ENCODE peak calls at places on chromosomes 6 and 20, in six cellular contexts. One of them, this sample, is unnamed. For H3K4me1, the result is how much of the 10 kb centered on the place peaks cover.

GRCh38 chr6:30626484-30627366 is at the start of gene ATAT1:
- DNase-seq in OCI-LY7: peak
- DNase-seq in adrenal gland: peak
- DNase-seq in ovary: peak
- DNase-seq in fibroblast of lung: peak
- DNase-seq in sigmoid colon: peak
- DNase-seq in this sample: peak

GRCh38 chr6:8278562-8278961 is 156.8 kb downstream of the SLC35B3 start:
- DNase-seq in ovary: no peak
- DNase-seq in OCI-LY7: no peak
- DNase-seq in sigmoid colon: no peak
- DNase-seq in adrenal gland: no peak
- DNase-seq in fibroblast of lung: no peak
- DNase-seq in this sample: no peak

GRCh38 chr20:63835031-63835858 is 4.2 kb upstream of the ZBTB46 start:
- DNase-seq in fibroblast of lung: peak
- DNase-seq in OCI-LY7: no peak
- DNase-seq in adrenal gland: peak
- DNase-seq in sigmoid colon: peak
- DNase-seq in ovary: peak
- DNase-seq in this sample: peak

GRCh38 chr20:44039147-44039546 is 124.5 kb downstream of the TOX2 start:
- DNase-seq in ovary: no peak
- DNase-seq in OCI-LY7: no peak
- DNase-seq in fibroblast of lung: no peak
- DNase-seq in sigmoid colon: peak
- DNase-seq in adrenal gland: no peak
- DNase-seq in this sample: no peak

GRCh38 chr6:25259756-25260155 is 19.4 kb upstream of the CARMIL1 start:
- DNase-seq in OCI-LY7: no peak
- DNase-seq in adrenal gland: no peak
- DNase-seq in sigmoid colon: no peak
- DNase-seq in fibroblast of lung: no peak
- DNase-seq in ovary: no peak
- DNase-seq in this sample: no peak

GRCh38 chr20:63772781-63773520 is 33.4 kb downstream of the SLC2A4RG start:
- DNase-seq in sigmoid colon: no peak
- DNase-seq in fibroblast of lung: no peak
- DNase-seq in ovary: peak
- DNase-seq in OCI-LY7: no peak
- DNase-seq in adrenal gland: peak
- DNase-seq in this sample: no peak

GRCh38 chr6:15662246-15663056 is at the start of gene DTNBP1:
- DNase-seq in sigmoid colon: peak
- DNase-seq in adrenal gland: peak
- DNase-seq in fibroblast of lung: peak
- DNase-seq in OCI-LY7: peak
- DNase-seq in ovary: peak
- DNase-seq in this sample: peak

GRCh38 chr20:36543187-36544133 is 2.1 kb downstream of the MYL9 start:
- DNase-seq in fibroblast of lung: peak
- DNase-seq in sigmoid colon: peak
- DNase-seq in ovary: peak
- DNase-seq in OCI-LY7: no peak
- DNase-seq in adrenal gland: peak
- DNase-seq in this sample: peak

GRCh38 chr6:3542032-3542640 is 85.3 kb upstream of the SLC22A23 start:
- DNase-seq in adrenal gland: no peak
- DNase-seq in ovary: no peak
- DNase-seq in OCI-LY7: no peak
- DNase-seq in sigmoid colon: no peak
- DNase-seq in fibroblast of lung: no peak
- DNase-seq in this sample: no peak

GRCh38 chr20:62618622-62619529 is 23.4 kb upstream of the SLCO4A1 start:
- DNase-seq in adrenal gland: no peak
- DNase-seq in ovary: no peak
- DNase-seq in sigmoid colon: no peak
- DNase-seq in fibroblast of lung: no peak
- DNase-seq in OCI-LY7: peak
- DNase-seq in this sample: peak

GRCh38 chr6:150584596-150584995 is 15.1 kb upstream of the PLEKHG1 start:
- DNase-seq in adrenal gland: no peak
- DNase-seq in fibroblast of lung: no peak
- DNase-seq in sigmoid colon: no peak
- DNase-seq in ovary: no peak
- DNase-seq in OCI-LY7: no peak
- DNase-seq in this sample: no peak

GRCh38 chr20:32439132-32439829 is 81.2 kb downstream of the ASXL1 start:
- DNase-seq in OCI-LY7: no peak
- DNase-seq in ovary: no peak
- DNase-seq in adrenal gland: no peak
- DNase-seq in sigmoid colon: peak
- DNase-seq in fibroblast of lung: peak
- DNase-seq in this sample: no peak

GRCh38 chr6:69705954-69706353 is 90.9 kb downstream of the LMBRD1 start:
- DNase-seq in adrenal gland: no peak
- DNase-seq in OCI-LY7: no peak
- DNase-seq in sigmoid colon: no peak
- DNase-seq in ovary: no peak
- DNase-seq in fibroblast of lung: no peak
- DNase-seq in this sample: no peak

GRCh38 chr6:69044534-69044933 is 409.5 kb downstream of the ADGRB3 start:
- DNase-seq in OCI-LY7: no peak
- DNase-seq in sigmoid colon: no peak
- DNase-seq in adrenal gland: no peak
- DNase-seq in fibroblast of lung: peak
- DNase-seq in ovary: no peak
- DNase-seq in this sample: no peak

GRCh38 chr6:45075246-45075645 is 252.9 kb upstream of the RUNX2 start:
- DNase-seq in fibroblast of lung: peak
- DNase-seq in OCI-LY7: no peak
- DNase-seq in sigmoid colon: no peak
- DNase-seq in ovary: no peak
- DNase-seq in adrenal gland: no peak
- DNase-seq in this sample: no peak

GRCh38 chr6:6694368-6694780 is 105.9 kb downstream of the LY86 start:
- DNase-seq in adrenal gland: no peak
- DNase-seq in ovary: no peak
- DNase-seq in OCI-LY7: no peak
- DNase-seq in fibroblast of lung: no peak
- DNase-seq in sigmoid colon: no peak
- DNase-seq in this sample: peak

GRCh38 chr20:18984238-18985200 is 170.9 kb downstream of the SCP2D1 start:
- DNase-seq in adrenal gland: no peak
- DNase-seq in ovary: peak
- DNase-seq in sigmoid colon: no peak
- DNase-seq in OCI-LY7: no peak
- DNase-seq in fibroblast of lung: no peak
- DNase-seq in this sample: peak

GRCh38 chr6:23137596-23137995 is 568.2 kb downstream of the HDGFL1 start:
- DNase-seq in adrenal gland: no peak
- DNase-seq in ovary: no peak
- DNase-seq in sigmoid colon: no peak
- DNase-seq in OCI-LY7: no peak
- DNase-seq in fibroblast of lung: peak
- DNase-seq in this sample: no peak

GRCh38 chr6:28658475-28659249 is 133.0 kb downstream of the GPX5 start:
- DNase-seq in fibroblast of lung: peak
- DNase-seq in sigmoid colon: no peak
- DNase-seq in OCI-LY7: peak
- DNase-seq in ovary: no peak
- DNase-seq in adrenal gland: no peak
- DNase-seq in this sample: no peak
- H3K4me3 ChIP-seq in fibroblast of lung: peak
- H3K4me3 ChIP-seq in sigmoid colon: peak
- H3K4me3 ChIP-seq in OCI-LY7: peak
- H3K4me3 ChIP-seq in ovary: peak
- H3K4me3 ChIP-seq in adrenal gland: no peak
- H3K4me3 ChIP-seq in this sample: peak

DNA sequence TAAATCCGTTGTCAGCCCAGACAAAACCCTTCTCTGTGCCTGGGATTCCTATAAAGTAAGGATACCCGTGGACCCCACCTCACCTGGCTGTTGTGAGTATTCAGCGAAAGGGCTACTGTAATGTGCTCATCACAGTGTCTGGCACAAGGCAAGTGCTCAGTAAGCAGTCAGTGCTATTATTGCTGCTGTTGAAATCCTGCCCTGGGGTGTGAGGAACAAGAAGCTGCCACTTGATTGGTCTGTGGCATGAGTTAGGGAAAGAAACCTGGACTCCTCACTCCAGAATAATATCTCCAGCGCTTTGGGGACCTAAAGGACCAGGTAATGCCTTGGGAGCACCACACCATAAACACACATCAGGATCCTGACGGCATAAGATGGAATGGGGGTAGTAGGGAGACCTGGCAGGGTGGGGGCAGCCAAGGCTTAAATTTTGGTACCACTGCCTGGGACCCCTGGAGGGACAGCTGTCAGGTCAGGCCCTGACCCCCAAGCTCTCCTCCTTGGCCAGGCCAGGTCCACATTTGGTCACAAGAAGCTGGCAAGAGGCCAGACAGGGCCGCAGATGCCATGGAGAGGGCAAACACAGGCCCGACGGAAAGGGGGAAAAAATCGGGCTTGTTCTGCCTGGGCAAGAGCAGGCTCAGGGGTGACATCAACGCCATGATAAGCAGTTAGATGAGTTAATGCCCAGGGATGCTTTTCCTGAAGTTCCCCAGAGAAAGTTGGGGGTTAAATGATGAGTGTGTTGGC is 66.5 kb downstream of the MRPL14 start:
- DNase-seq in adrenal gland: no peak
- DNase-seq in fibroblast of lung: no peak
- DNase-seq in sigmoid colon: no peak
- DNase-seq in ovary: no peak
- DNase-seq in OCI-LY7: no peak
- DNase-seq in this sample: no peak
- H3K4me1 ChIP-seq in adrenal gland: half or more
- H3K4me1 ChIP-seq in fibroblast of lung: half or more
- H3K4me1 ChIP-seq in sigmoid colon: half or more
- H3K4me1 ChIP-seq in ovary: under half
- H3K4me1 ChIP-seq in OCI-LY7: under half
- H3K4me1 ChIP-seq in this sample: under half

DNA sequence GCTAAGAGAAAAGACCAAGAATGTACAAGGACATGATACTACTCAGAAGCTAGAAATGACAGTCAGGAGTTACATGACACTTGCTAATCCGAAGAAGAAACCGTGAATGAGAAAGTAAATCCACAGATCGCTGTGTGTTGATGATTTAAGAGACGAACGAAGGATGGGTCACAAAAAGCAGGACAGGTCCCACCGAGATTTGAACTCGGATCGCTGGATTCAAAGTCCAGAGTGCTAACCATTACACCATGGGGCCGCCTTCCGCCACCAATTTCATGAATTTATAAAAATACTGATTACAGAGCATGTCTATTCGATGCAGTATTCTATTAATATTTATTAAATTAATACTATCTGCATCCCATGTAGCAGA is 54.0 kb upstream of the BTN3A2 start:
- DNase-seq in adrenal gland: peak
- DNase-seq in sigmoid colon: no peak
- DNase-seq in fibroblast of lung: peak
- DNase-seq in ovary: peak
- DNase-seq in OCI-LY7: peak
- DNase-seq in this sample: no peak
- H3K4me3 ChIP-seq in adrenal gland: no peak
- H3K4me3 ChIP-seq in sigmoid colon: no peak
- H3K4me3 ChIP-seq in fibroblast of lung: peak
- H3K4me3 ChIP-seq in ovary: no peak
- H3K4me3 ChIP-seq in OCI-LY7: peak
- H3K4me3 ChIP-seq in this sample: peak

DNA sequence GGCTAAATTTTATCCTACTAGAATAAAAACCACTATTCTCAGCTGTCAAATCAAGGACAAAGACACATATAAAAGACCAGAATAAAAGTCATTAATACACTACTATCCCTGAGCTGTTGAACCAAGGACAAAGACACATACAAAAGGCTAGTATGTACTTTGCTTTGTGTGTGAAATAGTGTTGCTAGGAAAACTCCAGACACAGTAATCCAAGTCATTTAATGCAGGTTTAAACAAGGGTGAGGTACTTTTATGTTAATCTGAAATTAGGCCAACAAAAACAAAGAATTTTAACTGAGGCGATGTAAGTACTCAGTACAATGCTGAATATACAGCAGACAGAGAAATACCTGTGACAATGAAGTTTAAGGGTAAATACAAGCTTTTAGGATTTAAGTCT is 18.9 kb downstream of the GCLC start:
- DNase-seq in fibroblast of lung: no peak
- DNase-seq in ovary: no peak
- DNase-seq in OCI-LY7: no peak
- DNase-seq in adrenal gland: no peak
- DNase-seq in sigmoid colon: no peak
- DNase-seq in this sample: no peak
- H3K4me1 ChIP-seq in fibroblast of lung: under half
- H3K4me1 ChIP-seq in ovary: under half
- H3K4me1 ChIP-seq in OCI-LY7: under half
- H3K4me1 ChIP-seq in adrenal gland: half or more
- H3K4me1 ChIP-seq in sigmoid colon: half or more
- H3K4me1 ChIP-seq in this sample: under half

GRCh38 chr6:98824163-98824906 is 10.0 kb upstream of the POU3F2 start:
- DNase-seq in adrenal gland: no peak
- DNase-seq in sigmoid colon: no peak
- DNase-seq in OCI-LY7: no peak
- DNase-seq in fibroblast of lung: no peak
- DNase-seq in ovary: no peak
- DNase-seq in this sample: no peak

GRCh38 chr6:98823845-98824162 is 10.6 kb upstream of the POU3F2 start:
- DNase-seq in fibroblast of lung: no peak
- DNase-seq in ovary: no peak
- DNase-seq in OCI-LY7: no peak
- DNase-seq in adrenal gland: no peak
- DNase-seq in sigmoid colon: no peak
- DNase-seq in this sample: no peak

GRCh38 chr6:98824907-98825601 is 9.3 kb upstream of the POU3F2 start:
- DNase-seq in OCI-LY7: no peak
- DNase-seq in fibroblast of lung: no peak
- DNase-seq in sigmoid colon: no peak
- DNase-seq in ovary: no peak
- DNase-seq in adrenal gland: no peak
- DNase-seq in this sample: no peak

GRCh38 chr6:98821739-98822405 is 12.5 kb upstream of the POU3F2 start:
- DNase-seq in fibroblast of lung: no peak
- DNase-seq in adrenal gland: no peak
- DNase-seq in OCI-LY7: no peak
- DNase-seq in ovary: no peak
- DNase-seq in sigmoid colon: no peak
- DNase-seq in this sample: no peak

GRCh38 chr6:98823428-98823827 is 10.9 kb upstream of the POU3F2 start:
- DNase-seq in ovary: no peak
- DNase-seq in fibroblast of lung: no peak
- DNase-seq in adrenal gland: no peak
- DNase-seq in sigmoid colon: no peak
- DNase-seq in OCI-LY7: no peak
- DNase-seq in this sample: no peak
- H3K4me3 ChIP-seq in ovary: no peak
- H3K4me3 ChIP-seq in fibroblast of lung: no peak
- H3K4me3 ChIP-seq in adrenal gland: no peak
- H3K4me3 ChIP-seq in sigmoid colon: no peak
- H3K4me3 ChIP-seq in OCI-LY7: no peak
- H3K4me3 ChIP-seq in this sample: peak

This sample was measured in right cardiac atrium.